ENCODE peak calls at places on chromosomes 1 and 21, in five cellular contexts. S, K, G, Z and A are unnamed samples.

GRCh38 chr21:32954353-32954752 is 71.4 kb upstream of the OLIG2 start:
- DNase-seq in S (no peak), K (no peak), G (no peak), Z (no peak), A (no peak)

GRCh38 chr1:12454406-12455391 is 163.3 kb downstream of the DHRS3 start:
- DNase-seq in S (no peak), K (no peak), G (no peak), Z (no peak), A (no peak)

GRCh38 chr21:17613242-17613676 is 558 bp upstream of the BTG3 start:
- DNase-seq in S (no peak), K (peak; percentile 49), G (peak; percentile 79), Z (peak; percentile 64), A (no peak)

GRCh38 chr1:39933956-39934941 is 20.7 kb upstream of the MFSD2A start:
- DNase-seq in S (no peak), K (peak; percentile 73), G (peak; percentile 80), Z (no peak), A (peak; percentile 57)

GRCh38 chr21:17903029-17903806 is 84.1 kb upstream of the C21orf91 start:
- DNase-seq in S (no peak), K (no peak), G (no peak), Z (no peak), A (no peak)

GRCh38 chr1:243490748-243491686 is 235.2 kb downstream of the SDCCAG8 start:
- DNase-seq in S (peak; percentile 73), K (no peak), G (no peak), Z (no peak), A (no peak)

GRCh38 chr1:111961773-111962565 is 27.5 kb downstream of the KCND3 start:
- DNase-seq in S (no peak), K (no peak), G (no peak), Z (no peak), A (peak; percentile 45)

GRCh38 chr1:168312718-168313604 is 32.3 kb downstream of the TBX19 start:
- DNase-seq in S (no peak), K (no peak), G (no peak), Z (no peak), A (no peak)

GRCh38 chr1:238119060-238119459 is 228.3 kb upstream of the ZP4 start:
- DNase-seq in S (no peak), K (no peak), G (no peak), Z (no peak), A (no peak)

GRCh38 chr1:21200767-21201166 is 24.1 kb upstream of the EIF4G3 start:
- DNase-seq in S (no peak), K (no peak), G (no peak), Z (no peak), A (no peak)

GRCh38 chr1:69278923-69279322 is 288.8 kb upstream of the LRRC7 start:
- DNase-seq in S (no peak), K (no peak), G (no peak), Z (no peak), A (no peak)

GRCh38 chr1:177368255-177368654 is 197.5 kb downstream of the BRINP2 start:
- DNase-seq in S (no peak), K (no peak), G (no peak), Z (no peak), A (no peak)

GRCh38 chr1:233905416-233906051 is 1.1 kb downstream of the SLC35F3 start:
- DNase-seq in S (peak; percentile 37), K (no peak), G (no peak), Z (no peak), A (no peak)

GRCh38 chr1:233907139-233907538 is 2.7 kb downstream of the SLC35F3 start:
- DNase-seq in S (no peak), K (no peak), G (no peak), Z (no peak), A (no peak)

GRCh38 chr1:233908092-233908491 is 3.6 kb downstream of the SLC35F3 start:
- DNase-seq in S (no peak), K (no peak), G (no peak), Z (no peak), A (no peak)

GRCh38 chr1:233912447-233912846 is 8.0 kb downstream of the SLC35F3 start:
- DNase-seq in S (no peak), K (no peak), G (no peak), Z (no peak), A (no peak)

GRCh38 chr1:233909195-233909594 is 4.7 kb downstream of the SLC35F3 start:
- DNase-seq in S (no peak), K (no peak), G (no peak), Z (no peak), A (no peak)
- H3K4me1 ChIP-seq in S (no peaks in the 10 kb centered on the region), K (peaks cover 17% of the 10 kb centered on the region), G (no peaks in the 10 kb centered on the region), Z (peaks cover 2% of the 10 kb centered on the region), A (peaks cover 10% of the 10 kb centered on the region)

DNA sequence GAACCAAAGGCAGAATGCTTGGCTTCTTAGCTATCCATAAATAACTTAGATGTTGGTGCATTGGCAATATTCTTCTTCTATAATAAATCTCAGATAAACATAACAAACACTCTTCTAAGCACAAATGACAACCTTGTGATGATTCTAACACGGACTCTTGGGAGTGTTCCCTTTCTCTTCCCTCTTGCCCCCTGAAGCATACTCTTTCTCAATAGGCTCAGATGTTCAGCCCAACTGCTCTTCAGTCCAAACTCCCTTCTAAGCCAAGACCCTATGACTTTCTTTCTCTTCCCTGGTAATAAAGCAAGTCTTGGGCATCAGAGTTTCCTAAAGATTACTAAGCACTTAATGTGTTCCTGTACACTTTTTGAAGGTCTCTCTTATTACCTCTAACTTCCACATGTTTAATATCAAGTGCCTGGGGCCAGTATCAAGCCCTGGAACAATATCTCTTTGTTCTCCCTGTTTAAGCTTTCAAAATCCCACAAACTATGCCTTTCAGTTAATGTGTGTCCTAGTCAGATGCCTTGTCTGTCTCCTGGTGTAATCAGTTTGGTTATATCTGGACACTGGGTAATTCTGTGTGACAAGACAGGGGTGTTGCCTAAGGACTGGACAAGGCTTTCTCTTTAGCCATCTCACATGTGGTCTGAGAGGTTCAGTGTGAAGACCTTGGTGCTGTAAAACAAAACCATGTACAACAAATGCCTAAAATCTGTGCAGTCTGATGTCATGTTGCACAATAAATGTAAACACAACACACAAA is 92.9 kb upstream of the IVNS1ABP start:
- DNase-seq in S (no peak), K (no peak), G (no peak), Z (no peak), A (no peak)
- H3K4me1 ChIP-seq in S (no peaks in the 10 kb centered on the region), K (peaks cover 11% of the 10 kb centered on the region), G (peaks cover under 1% of the 10 kb centered on the region), Z (no peaks in the 10 kb centered on the region), A (no peaks in the 10 kb centered on the region)

GRCh38 chr1:164712131-164713031 is 153.4 kb downstream of the PBX1 start:
- DNase-seq in S (no peak), K (peak; percentile 67), G (no peak), Z (peak; percentile 52), A (no peak)
- H3K4me1 ChIP-seq in S (peaks cover 9% of the 10 kb centered on the region), K (peaks cover 90% of the 10 kb centered on the region), G (peaks cover 7% of the 10 kb centered on the region), Z (peaks cover 33% of the 10 kb centered on the region), A (peaks cover 74% of the 10 kb centered on the region)

DNA sequence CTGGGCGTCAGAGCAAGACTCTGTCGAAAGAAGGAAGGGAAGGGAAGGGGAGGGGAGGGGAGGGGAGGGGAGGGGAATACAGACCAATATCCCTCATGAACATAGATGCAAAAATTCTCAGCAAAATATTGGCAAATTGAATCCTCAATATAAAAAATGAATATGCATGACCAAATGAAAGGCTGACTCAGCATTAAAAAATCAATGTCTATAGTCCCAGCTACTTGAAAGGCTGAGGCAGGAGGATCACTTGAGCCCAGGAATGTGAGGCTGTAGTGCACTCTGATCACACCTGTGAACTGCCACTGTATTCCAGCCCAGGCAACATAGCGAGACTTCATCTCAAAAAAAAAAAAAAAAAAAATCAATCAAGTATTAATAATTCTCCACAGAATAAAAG is 24.0 kb downstream of the BATF3 start:
- DNase-seq in S (no peak), K (no peak), G (no peak), Z (no peak), A (no peak)
- H3K4me1 ChIP-seq in S (peaks cover 11% of the 10 kb centered on the region), K (peaks cover 7% of the 10 kb centered on the region), G (no peaks in the 10 kb centered on the region), Z (no peaks in the 10 kb centered on the region), A (no peaks in the 10 kb centered on the region)

GRCh38 chr1:208166340-208167138 is 77.6 kb downstream of the PLXNA2 start:
- DNase-seq in S (peak; percentile 59), K (no peak), G (no peak), Z (no peak), A (no peak)
- H3K4me1 ChIP-seq in S (peaks cover 8% of the 10 kb centered on the region), K (peaks cover 74% of the 10 kb centered on the region), G (no peaks in the 10 kb centered on the region), Z (peaks cover 7% of the 10 kb centered on the region), A (peaks cover 79% of the 10 kb centered on the region)

GRCh38 chr1:1782399-1783221 is 4.3 kb upstream of the NADK start:
- DNase-seq in S (peak; percentile 80), K (peak; percentile 88), G (peak; percentile 87), Z (peak; percentile 54), A (peak; percentile 70)

GRCh38 chr1:1779691-1780597 is 1.7 kb upstream of the NADK start:
- DNase-seq in S (peak; percentile 79), K (peak; percentile 75), G (peak; percentile 77), Z (no peak), A (peak; percentile 55)

GRCh38 chr1:1783320-1783719 is 5.0 kb upstream of the NADK start:
- DNase-seq in S (peak; percentile 35), K (no peak), G (no peak), Z (no peak), A (no peak)

GRCh38 chr1:1780598-1781525 is 2.6 kb upstream of the NADK start:
- DNase-seq in S (no peak), K (no peak), G (no peak), Z (no peak), A (no peak)

GRCh38 chr1:1781526-1781903 is 3.2 kb upstream of the NADK start:
- DNase-seq in S (peak; percentile 42), K (no peak), G (no peak), Z (no peak), A (no peak)
- H3K4me1 ChIP-seq in S (peaks cover 18% of the 10 kb centered on the region), K (peaks cover 68% of the 10 kb centered on the region), G (no peaks in the 10 kb centered on the region), Z (peaks cover 39% of the 10 kb centered on the region), A (peaks cover 71% of the 10 kb centered on the region)

DNA sequence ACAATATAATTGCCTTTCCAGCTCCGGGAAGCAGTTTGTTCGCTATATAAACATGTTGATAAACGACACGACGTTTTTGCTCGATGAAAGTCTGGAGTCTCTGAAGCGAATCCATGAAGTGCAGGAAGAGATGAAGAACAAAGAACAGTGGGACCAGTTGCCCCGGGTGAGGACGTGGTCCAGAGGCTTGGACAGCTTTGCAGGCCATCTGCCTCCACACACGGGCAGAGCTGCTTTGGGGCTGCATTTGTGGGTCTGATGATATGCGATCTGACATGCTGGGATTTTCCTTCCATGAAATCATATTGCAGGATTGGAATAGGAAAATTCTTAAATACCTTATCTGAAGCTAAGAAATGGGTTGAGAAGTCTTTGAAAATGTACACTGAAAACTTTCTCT is 49.2 kb upstream of the KIF1B start:
- DNase-seq in S (no peak), K (no peak), G (no peak), Z (no peak), A (no peak)
- H3K4me1 ChIP-seq in S (no peaks in the 10 kb centered on the region), K (peaks cover 21% of the 10 kb centered on the region), G (no peaks in the 10 kb centered on the region), Z (no peaks in the 10 kb centered on the region), A (peaks cover 35% of the 10 kb centered on the region)

DNA sequence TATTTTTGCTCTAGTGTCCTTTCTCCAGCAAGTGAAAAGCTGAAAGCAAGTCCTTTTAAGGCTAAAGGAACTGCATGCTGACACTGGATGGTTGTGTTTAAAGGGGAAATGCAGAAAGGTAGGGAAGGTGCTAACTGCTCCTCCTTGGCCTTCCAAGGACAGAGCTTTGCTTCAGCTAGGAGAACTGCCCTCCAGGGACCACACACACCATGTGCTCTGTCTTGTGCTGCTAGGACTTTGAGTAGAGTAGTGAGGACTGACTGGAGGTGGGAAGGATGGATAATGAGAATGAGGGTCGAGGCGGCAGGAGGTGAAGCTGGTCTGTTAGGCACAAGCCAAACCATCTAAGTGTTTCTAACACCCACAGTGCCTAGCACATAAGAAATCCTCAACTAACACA is 77.9 kb downstream of the WDR3 start:
- DNase-seq in S (no peak), K (no peak), G (no peak), Z (no peak), A (no peak)
- H3K4me1 ChIP-seq in S (no peaks in the 10 kb centered on the region), K (no peaks in the 10 kb centered on the region), G (no peaks in the 10 kb centered on the region), Z (no peaks in the 10 kb centered on the region), A (no peaks in the 10 kb centered on the region)